ENCODE peak calls at places on chromosome 7, in eight cellular contexts. One of them, this sample, is unnamed.

GRCh38 chr7:36677769-36678435 is 46.4 kb downstream of the AOAH start:
- DNase-seq in PC-3: no peak
- DNase-seq in SK-N-SH: no peak
- DNase-seq in MM.1S: no peak
- DNase-seq in GM23248: no peak
- DNase-seq in neural progenitor cell: no peak
- DNase-seq in hepatocyte: no peak
- DNase-seq in OCI-LY7: no peak
- DNase-seq in this sample: no peak

GRCh38 chr7:113083132-113083833 is 3.3 kb downstream of the GPR85 start:
- DNase-seq in GM23248: no peak
- DNase-seq in MM.1S: peak; percentile 82
- DNase-seq in PC-3: no peak
- DNase-seq in neural progenitor cell: peak; percentile 64
- DNase-seq in SK-N-SH: no peak
- DNase-seq in hepatocyte: peak; percentile 23
- DNase-seq in OCI-LY7: no peak
- DNase-seq in this sample: no peak

GRCh38 chr7:87735360-87735759 is 107.2 kb downstream of the RUNDC3B start:
- DNase-seq in SK-N-SH: no peak
- DNase-seq in neural progenitor cell: no peak
- DNase-seq in hepatocyte: no peak
- DNase-seq in PC-3: no peak
- DNase-seq in OCI-LY7: no peak
- DNase-seq in MM.1S: no peak
- DNase-seq in GM23248: peak; percentile 2
- DNase-seq in this sample: no peak

GRCh38 chr7:91565499-91566331 is 301.5 kb downstream of the FZD1 start:
- DNase-seq in neural progenitor cell: no peak
- DNase-seq in SK-N-SH: peak; percentile 44
- DNase-seq in GM23248: peak; percentile 53
- DNase-seq in MM.1S: no peak
- DNase-seq in OCI-LY7: no peak
- DNase-seq in PC-3: no peak
- DNase-seq in hepatocyte: peak; percentile 17
- DNase-seq in this sample: no peak

GRCh38 chr7:1160665-1161010 is 642 bp upstream of the ZFAND2A start:
- DNase-seq in hepatocyte: no peak
- DNase-seq in OCI-LY7: no peak
- DNase-seq in neural progenitor cell: peak; percentile 25
- DNase-seq in SK-N-SH: peak; percentile 81
- DNase-seq in GM23248: peak; percentile 64
- DNase-seq in PC-3: no peak
- DNase-seq in MM.1S: peak; percentile 13
- DNase-seq in this sample: no peak

GRCh38 chr7:47047384-47047783 is 534.5 kb downstream of the TNS3 start:
- DNase-seq in OCI-LY7: no peak
- DNase-seq in MM.1S: no peak
- DNase-seq in hepatocyte: no peak
- DNase-seq in PC-3: no peak
- DNase-seq in neural progenitor cell: no peak
- DNase-seq in SK-N-SH: no peak
- DNase-seq in GM23248: no peak
- DNase-seq in this sample: no peak

GRCh38 chr7:30470783-30471182 is 7.8 kb downstream of the NOD1 start:
- DNase-seq in PC-3: peak; percentile 16
- DNase-seq in OCI-LY7: no peak
- DNase-seq in MM.1S: no peak
- DNase-seq in SK-N-SH: no peak
- DNase-seq in neural progenitor cell: no peak
- DNase-seq in GM23248: peak; percentile 92
- DNase-seq in hepatocyte: peak; percentile 45
- DNase-seq in this sample: no peak

GRCh38 chr7:133676805-133677370 is 424.0 kb downstream of the EXOC4 start:
- DNase-seq in hepatocyte: no peak
- DNase-seq in neural progenitor cell: no peak
- DNase-seq in SK-N-SH: no peak
- DNase-seq in PC-3: no peak
- DNase-seq in OCI-LY7: no peak
- DNase-seq in MM.1S: no peak
- DNase-seq in GM23248: peak; percentile 37
- DNase-seq in this sample: no peak

GRCh38 chr7:132930881-132931280 is 151.0 kb downstream of the CHCHD3 start:
- DNase-seq in GM23248: no peak
- DNase-seq in MM.1S: no peak
- DNase-seq in SK-N-SH: no peak
- DNase-seq in PC-3: peak; percentile 17
- DNase-seq in hepatocyte: no peak
- DNase-seq in neural progenitor cell: peak; percentile 48
- DNase-seq in OCI-LY7: peak; percentile 34
- DNase-seq in this sample: no peak

GRCh38 chr7:96915029-96915428 is 90.3 kb upstream of the DLX6 start:
- DNase-seq in neural progenitor cell: no peak
- DNase-seq in OCI-LY7: no peak
- DNase-seq in PC-3: no peak
- DNase-seq in hepatocyte: no peak
- DNase-seq in MM.1S: no peak
- DNase-seq in SK-N-SH: no peak
- DNase-seq in GM23248: no peak
- DNase-seq in this sample: no peak

GRCh38 chr7:143279186-143280098 is 5.3 kb upstream of the TMEM139 start:
- DNase-seq in PC-3: peak; percentile 91
- DNase-seq in SK-N-SH: no peak
- DNase-seq in neural progenitor cell: peak; percentile 67
- DNase-seq in OCI-LY7: no peak
- DNase-seq in MM.1S: no peak
- DNase-seq in GM23248: peak; percentile 84
- DNase-seq in hepatocyte: peak; percentile 43
- DNase-seq in this sample: no peak

GRCh38 chr7:90621130-90621891 is 25.2 kb downstream of the CDK14 start:
- DNase-seq in GM23248: no peak
- DNase-seq in neural progenitor cell: no peak
- DNase-seq in hepatocyte: no peak
- DNase-seq in MM.1S: no peak
- DNase-seq in PC-3: peak; percentile 17
- DNase-seq in OCI-LY7: no peak
- DNase-seq in SK-N-SH: no peak
- DNase-seq in this sample: no peak

GRCh38 chr7:50552921-50553320 is 12.3 kb downstream of the DDC start:
- DNase-seq in hepatocyte: peak; percentile 78
- DNase-seq in GM23248: peak; percentile 66
- DNase-seq in neural progenitor cell: peak; percentile 82
- DNase-seq in PC-3: peak; percentile 26
- DNase-seq in MM.1S: no peak
- DNase-seq in SK-N-SH: no peak
- DNase-seq in OCI-LY7: no peak
- DNase-seq in this sample: no peak

GRCh38 chr7:22443370-22444180 is 56.4 kb downstream of the STEAP1B start:
- DNase-seq in GM23248: peak; percentile 17
- DNase-seq in neural progenitor cell: no peak
- DNase-seq in OCI-LY7: no peak
- DNase-seq in PC-3: peak; percentile 92
- DNase-seq in hepatocyte: peak; percentile 39
- DNase-seq in SK-N-SH: no peak
- DNase-seq in MM.1S: no peak
- DNase-seq in this sample: no peak

GRCh38 chr7:106493041-106493731 is 167.8 kb downstream of the CCDC71L start:
- DNase-seq in PC-3: no peak
- DNase-seq in neural progenitor cell: no peak
- DNase-seq in hepatocyte: no peak
- DNase-seq in MM.1S: no peak
- DNase-seq in OCI-LY7: no peak
- DNase-seq in SK-N-SH: no peak
- DNase-seq in GM23248: no peak
- DNase-seq in this sample: no peak

GRCh38 chr7:148265896-148266295 is 324.7 kb upstream of the C7orf33 start:
- DNase-seq in OCI-LY7: no peak
- DNase-seq in neural progenitor cell: no peak
- DNase-seq in PC-3: no peak
- DNase-seq in MM.1S: no peak
- DNase-seq in GM23248: no peak
- DNase-seq in hepatocyte: no peak
- DNase-seq in SK-N-SH: no peak
- DNase-seq in this sample: no peak

GRCh38 chr7:75931676-75932075 is 16.7 kb downstream of the POR start:
- DNase-seq in OCI-LY7: no peak
- DNase-seq in PC-3: no peak
- DNase-seq in MM.1S: no peak
- DNase-seq in neural progenitor cell: no peak
- DNase-seq in SK-N-SH: no peak
- DNase-seq in GM23248: no peak
- DNase-seq in hepatocyte: no peak
- DNase-seq in this sample: no peak

GRCh38 chr7:135678612-135679575 is 16.6 kb downstream of the STMP1 start:
- DNase-seq in SK-N-SH: no peak
- DNase-seq in OCI-LY7: no peak
- DNase-seq in GM23248: peak; percentile 80
- DNase-seq in PC-3: peak; percentile 90
- DNase-seq in neural progenitor cell: no peak
- DNase-seq in hepatocyte: no peak
- DNase-seq in MM.1S: no peak
- DNase-seq in this sample: no peak

GRCh38 chr7:120924837-120925236 is 25.7 kb upstream of the ING3 start:
- DNase-seq in SK-N-SH: no peak
- DNase-seq in hepatocyte: no peak
- DNase-seq in PC-3: no peak
- DNase-seq in OCI-LY7: no peak
- DNase-seq in MM.1S: no peak
- DNase-seq in neural progenitor cell: no peak
- DNase-seq in GM23248: no peak
- DNase-seq in this sample: no peak

GRCh38 chr7:39453743-39454355 is 112.4 kb upstream of the YAE1 start:
- DNase-seq in MM.1S: peak; percentile 66
- DNase-seq in PC-3: peak; percentile 65
- DNase-seq in GM23248: peak; percentile 73
- DNase-seq in SK-N-SH: peak; percentile 55
- DNase-seq in hepatocyte: peak; percentile 61
- DNase-seq in neural progenitor cell: peak; percentile 79
- DNase-seq in OCI-LY7: peak; percentile 62
- DNase-seq in this sample: peak; percentile 48

GRCh38 chr7:78587443-78588044 is 789.0 kb downstream of the PHTF2 start:
- DNase-seq in PC-3: peak; percentile 70
- DNase-seq in OCI-LY7: peak; percentile 7
- DNase-seq in neural progenitor cell: peak; percentile 15
- DNase-seq in hepatocyte: no peak
- DNase-seq in SK-N-SH: peak; percentile 47
- DNase-seq in MM.1S: peak; percentile 17
- DNase-seq in GM23248: peak; percentile 61
- DNase-seq in this sample: peak; percentile 6

DNA sequence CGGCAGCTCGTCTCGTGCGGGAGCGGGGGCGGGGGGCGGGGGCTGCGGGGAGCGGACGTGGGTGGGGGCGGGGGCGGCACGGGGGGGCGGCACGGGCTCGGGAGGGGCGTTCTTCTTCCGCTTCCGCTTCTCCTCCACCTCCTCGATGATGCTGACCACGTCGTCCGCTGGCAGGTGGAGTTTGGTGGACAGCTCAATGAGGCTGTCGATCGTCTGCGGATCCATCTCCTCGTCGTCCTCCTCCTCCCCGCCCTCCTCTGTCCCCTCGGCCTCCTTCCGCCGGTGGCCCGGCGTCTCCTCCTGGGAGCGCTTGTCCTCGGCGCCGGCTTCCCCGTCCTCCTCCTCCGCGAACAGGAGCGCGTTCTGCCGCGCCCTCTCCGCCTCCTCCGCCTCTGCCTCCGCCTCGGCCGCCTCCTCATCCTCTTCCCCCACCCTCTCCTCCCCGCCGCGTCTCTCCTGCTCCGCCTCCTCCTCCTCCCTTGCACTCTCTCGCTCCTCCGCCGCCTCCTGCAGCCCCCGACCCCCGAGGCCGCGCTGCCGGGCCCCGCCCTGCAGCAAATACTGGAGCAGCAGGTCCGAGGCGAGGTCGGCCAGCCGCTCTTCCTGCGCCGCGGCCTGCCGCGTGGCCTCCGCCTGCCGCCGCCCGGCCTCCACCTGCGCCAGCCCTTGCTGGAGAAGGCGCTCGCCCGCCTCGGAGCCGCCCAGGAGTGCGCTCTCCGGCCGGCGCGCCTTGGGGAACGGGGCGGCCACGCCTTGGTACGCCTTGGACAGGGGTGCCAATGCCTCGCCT is 1.9 kb downstream of the VGF start:
- DNase-seq in SK-N-SH: peak; percentile 88
- DNase-seq in OCI-LY7: no peak
- DNase-seq in GM23248: peak; percentile 30
- DNase-seq in neural progenitor cell: peak; percentile 63
- DNase-seq in PC-3: peak; percentile 47
- DNase-seq in hepatocyte: no peak
- DNase-seq in MM.1S: no peak
- DNase-seq in this sample: peak; percentile 73
- H3K4me2 ChIP-seq in SK-N-SH: peak overlapping the region; percentile 98
- H3K4me2 ChIP-seq in OCI-LY7: peak overlapping the region; percentile 71
- H3K4me2 ChIP-seq in GM23248: peak overlapping the region; percentile 49
- H3K4me2 ChIP-seq in neural progenitor cell: peak overlapping the region; percentile 84
- H3K4me2 ChIP-seq in PC-3: peak overlapping the region; percentile 90
- H3K4me2 ChIP-seq in hepatocyte: peak overlapping the region; percentile 74
- H3K4me2 ChIP-seq in MM.1S: peak overlapping the region; percentile 55
- H3K4me2 ChIP-seq in this sample: peak overlapping the region; percentile 85

GRCh38 chr7:157867685-157868305 is 531.0 kb downstream of the DNAJB6 start:
- DNase-seq in hepatocyte: no peak
- DNase-seq in neural progenitor cell: no peak
- DNase-seq in PC-3: no peak
- DNase-seq in GM23248: no peak
- DNase-seq in SK-N-SH: no peak
- DNase-seq in OCI-LY7: no peak
- DNase-seq in MM.1S: no peak
- DNase-seq in this sample: no peak
- H3K9me3 ChIP-seq in hepatocyte: no peaks in the 10 kb centered on the region
- H3K9me3 ChIP-seq in neural progenitor cell: no peaks in the 10 kb centered on the region
- H3K9me3 ChIP-seq in PC-3: no peaks in the 10 kb centered on the region
- H3K9me3 ChIP-seq in GM23248: no peaks in the 10 kb centered on the region
- H3K9me3 ChIP-seq in SK-N-SH: no peaks in the 10 kb centered on the region
- H3K9me3 ChIP-seq in OCI-LY7: no peaks in the 10 kb centered on the region
- H3K9me3 ChIP-seq in MM.1S: no peaks in the 10 kb centered on the region
- H3K9me3 ChIP-seq in this sample: no peaks in the 10 kb centered on the region

DNA sequence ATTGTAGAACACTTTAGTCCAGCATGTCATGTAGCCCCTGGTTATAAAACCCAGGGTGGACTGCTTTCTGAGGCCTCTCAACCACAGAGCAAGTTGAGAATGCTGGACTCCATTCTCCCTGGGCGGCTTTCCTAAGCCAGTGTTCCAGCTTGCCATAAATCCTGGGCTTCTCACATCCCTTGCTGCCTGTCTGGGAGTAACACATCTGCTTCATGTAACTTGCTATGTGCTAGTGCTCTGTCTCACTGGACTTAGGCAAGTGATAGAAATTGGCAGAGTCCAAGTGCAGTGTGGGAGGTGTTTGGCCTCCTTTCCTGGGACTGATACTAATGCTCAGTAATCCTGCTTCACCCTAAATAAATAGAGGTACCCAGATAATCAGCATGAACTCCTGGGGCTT is 277.1 kb upstream of the POM121L12 start:
- DNase-seq in PC-3: no peak
- DNase-seq in OCI-LY7: no peak
- DNase-seq in SK-N-SH: no peak
- DNase-seq in MM.1S: no peak
- DNase-seq in hepatocyte: no peak
- DNase-seq in neural progenitor cell: no peak
- DNase-seq in GM23248: no peak
- DNase-seq in this sample: no peak
- TF ChIP-seq EZH2phosphoT487 in PC-3: no peak
- TF ChIP-seq EZH2phosphoT487 in OCI-LY7: no peak
- TF ChIP-seq EZH2phosphoT487 in SK-N-SH: no peak
- TF ChIP-seq EZH2phosphoT487 in MM.1S: no peak
- TF ChIP-seq EZH2phosphoT487 in hepatocyte: no peak
- TF ChIP-seq EZH2phosphoT487 in neural progenitor cell: no peak
- TF ChIP-seq EZH2phosphoT487 in GM23248: no peak
- TF ChIP-seq EZH2phosphoT487 in this sample: no peak

GRCh38 chr7:55348502-55348901 is 16.6 kb upstream of the LANCL2 start:
- DNase-seq in SK-N-SH: no peak
- DNase-seq in neural progenitor cell: no peak
- DNase-seq in MM.1S: no peak
- DNase-seq in GM23248: peak; percentile 79
- DNase-seq in OCI-LY7: no peak
- DNase-seq in PC-3: peak; percentile 84
- DNase-seq in hepatocyte: no peak
- DNase-seq in this sample: no peak
- H3K4me2 ChIP-seq in SK-N-SH: peak overlapping the region; percentile 69
- H3K4me2 ChIP-seq in neural progenitor cell: peak overlapping the region; percentile 54
- H3K4me2 ChIP-seq in MM.1S: no peak overlapping the region
- H3K4me2 ChIP-seq in GM23248: peak overlapping the region; percentile 19
- H3K4me2 ChIP-seq in OCI-LY7: no peak overlapping the region
- H3K4me2 ChIP-seq in PC-3: peak overlapping the region; percentile 44
- H3K4me2 ChIP-seq in hepatocyte: no peak overlapping the region
- H3K4me2 ChIP-seq in this sample: no peak overlapping the region

This sample was measured in HCT116.